ENCODE peak calls at places on chromosome 22, in six cellular contexts. Q is HEK293T; V is naive thymus-derived CD8-positive, alpha-beta T cell; A is brain microvascular endothelial cell; I is heart left ventricle; P is fibroblast of lung. R is an unnamed sample.
A peak's percentile ranks its signal among the peaks of the same experiment; 100 is the strongest.

GRCh38 chr22:45314054-45314721 is 4.5 kb downstream of the FAM118A start:
- DNase-seq in P (no peak), V (no peak), Q (no peak), A (no peak), I (no peak), R (no peak)

GRCh38 chr22:21815958-21816357 is 51.5 kb downstream of the MAPK1 start:
- DNase-seq in A (no peak), Q (no peak), V (no peak), I (no peak), P (no peak), R (no peak)

GRCh38 chr22:43861529-43861928 is 784 bp downstream of the SULT4A1 start:
- DNase-seq in V (no peak), A (no peak), Q (no peak), I (no peak), P (peak; percentile 21), R (no peak)

GRCh38 chr22:46691571-46691970 is 46.5 kb downstream of the CERK start:
- DNase-seq in A (no peak), I (no peak), P (no peak), V (no peak), Q (no peak), R (no peak)

GRCh38 chr22:49433717-49434611 is 393.7 kb downstream of the BRD1 start:
- DNase-seq in Q (peak; percentile 25), P (no peak), A (no peak), I (no peak), V (no peak), R (no peak)

GRCh38 chr22:17952273-17952801 is 72.0 kb downstream of the MICAL3 start:
- DNase-seq in V (no peak), P (no peak), I (no peak), Q (no peak), A (no peak), R (peak; percentile 21)

GRCh38 chr22:20567371-20567847 is 60.0 kb downstream of the MED15 start:
- DNase-seq in A (no peak), I (peak; percentile 19), V (no peak), Q (no peak), P (peak; percentile 76), R (peak; percentile 58)

GRCh38 chr22:31248138-31248745 is 36.1 kb downstream of the LIMK2 start:
- DNase-seq in A (peak; percentile 94), P (peak; percentile 97), V (peak; percentile 71), I (peak; percentile 82), Q (peak; percentile 85), R (peak; percentile 84)

GRCh38 chr22:46538816-46539163 is 1.4 kb upstream of the CELSR1 start:
- DNase-seq in I (no peak), Q (no peak), V (no peak), P (peak; percentile 71), A (peak; percentile 38), R (peak; percentile 38)

GRCh38 chr22:42645341-42645937 is 3.8 kb downstream of the CYB5R3 start:
- DNase-seq in A (no peak), V (no peak), P (no peak), I (no peak), Q (no peak), R (no peak)

GRCh38 chr22:27731621-27732020 is 69.9 kb downstream of the MN1 start:
- DNase-seq in A (no peak), I (no peak), P (no peak), V (no peak), Q (no peak), R (no peak)

GRCh38 chr22:39117585-39118191 is 20.6 kb downstream of the APOBEC3H start:
- DNase-seq in P (peak; percentile 38), A (peak; percentile 20), V (peak; percentile 63), I (peak; percentile 52), Q (peak; percentile 43), R (no peak)

GRCh38 chr22:37275622-37276021 is 6.7 kb upstream of the CYTH4 start:
- DNase-seq in Q (no peak), I (no peak), P (no peak), V (no peak), A (no peak), R (no peak)

GRCh38 chr22:39522567-39523300 is 2.4 kb downstream of the ATF4 start:
- DNase-seq in A (no peak), P (peak; percentile 67), Q (no peak), V (no peak), I (no peak), R (no peak)

GRCh38 chr22:39617761-39618757 is 47.5 kb downstream of the CACNA1I start:
- DNase-seq in I (no peak), A (no peak), V (no peak), Q (no peak), P (no peak), R (no peak)